ENCODE peak calls at places on chromosomes 7 and 10, in ten cellular contexts. I is brain microvascular endothelial cell; D is BE2C; Y is fibroblast of mammary gland; P is mammary epithelial cell; K is HFF-Myc; O is sigmoid colon; N is bronchial epithelial cell; R is CD8-positive, alpha-beta memory T cell; V is Peyer's patch. B is an unnamed sample.

GRCh38 chr10:69215405-69216176 is 4.5 kb upstream of the HKDC1 start:
- DNase-seq in K (no peak), N (peak; percentile 17), O (no peak), I (no peak), D (no peak), R (peak; percentile 26), V (no peak), P (no peak), Y (no peak), B (peak; percentile 6)

GRCh38 chr7:138324905-138325304 is 135.2 kb upstream of the TRIM24 start:
- DNase-seq in O (no peak), P (no peak), I (no peak), D (no peak), V (no peak), K (no peak), N (no peak), Y (no peak), R (no peak), B (no peak)

GRCh38 chr10:73234695-73235094 is 12.4 kb downstream of the DNAJC9 start:
- DNase-seq in V (no peak), P (no peak), Y (no peak), N (no peak), I (no peak), K (no peak), R (no peak), O (no peak), D (no peak), B (no peak)

GRCh38 chr7:83210459-83210858 is 47.8 kb upstream of the PCLO start:
- DNase-seq in O (no peak), R (no peak), P (no peak), D (no peak), V (no peak), I (no peak), N (no peak), Y (no peak), K (no peak), B (peak; percentile 11)

GRCh38 chr7:105934577-105935185 is 28.4 kb upstream of the CDHR3 start:
- DNase-seq in O (no peak), Y (peak; percentile 80), V (no peak), I (no peak), N (peak; percentile 7), R (no peak), D (no peak), K (peak; percentile 19), P (peak; percentile 12), B (peak; percentile 6)

GRCh38 chr10:61899045-61899444 is 2.5 kb upstream of the ARID5B start:
- DNase-seq in Y (peak; percentile 69), I (peak; percentile 61), D (no peak), V (no peak), O (no peak), P (peak; percentile 79), N (peak; percentile 91), K (no peak), R (peak; percentile 15), B (peak; percentile 61)

GRCh38 chr7:157774495-157774894 is 437.7 kb downstream of the DNAJB6 start:
- DNase-seq in P (no peak), R (no peak), N (no peak), K (no peak), O (no peak), V (no peak), Y (no peak), D (no peak), I (no peak), B (no peak)

GRCh38 chr10:22466763-22467334 is 121.6 kb downstream of the SPAG6 start:
- DNase-seq in N (no peak), Y (no peak), V (no peak), I (no peak), K (no peak), D (no peak), O (no peak), R (no peak), P (no peak), B (no peak)

GRCh38 chr10:35781643-35782035 is 139.5 kb upstream of the FZD8 start:
- DNase-seq in D (peak; percentile 28), O (no peak), R (no peak), Y (peak; percentile 22), V (no peak), N (peak; percentile 29), P (no peak), I (no peak), K (no peak), B (no peak)

GRCh38 chr10:130339091-130339490 is 202.9 kb downstream of the GLRX3 start:
- DNase-seq in I (no peak), N (no peak), K (no peak), V (no peak), R (no peak), Y (no peak), D (no peak), O (no peak), P (no peak), B (no peak)

GRCh38 chr7:157643525-157643970 is 306.7 kb downstream of the DNAJB6 start:
- DNase-seq in K (no peak), I (no peak), N (no peak), Y (no peak), V (no peak), D (no peak), R (no peak), O (no peak), P (no peak), B (no peak)

GRCh38 chr10:88477343-88478085 is 105.6 kb downstream of the RNLS start:
- DNase-seq in V (no peak), N (peak; percentile 49), K (no peak), Y (peak; percentile 51), D (no peak), R (no peak), O (no peak), P (peak; percentile 59), I (no peak), B (peak; percentile 23)

GRCh38 chr7:131488361-131488760 is 68.1 kb downstream of the PODXL start:
- DNase-seq in R (no peak), N (peak; percentile 18), P (no peak), O (no peak), I (peak; percentile 11), V (no peak), D (no peak), Y (no peak), K (no peak), B (no peak)

GRCh38 chr10:51651063-51651462 is 48.3 kb downstream of the CSTF2T start:
- DNase-seq in K (no peak), O (no peak), R (no peak), I (no peak), V (no peak), D (no peak), N (peak; percentile 70), Y (peak; percentile 59), P (peak; percentile 31), B (peak; percentile 9)

GRCh38 chr7:54785261-54785660 is 26.2 kb upstream of the SEC61G start:
- DNase-seq in D (no peak), K (no peak), V (no peak), Y (peak; percentile 15), R (no peak), N (peak; percentile 95), O (no peak), I (no peak), P (peak; percentile 82), B (no peak)

GRCh38 chr7:56026538-56026937 is 24.7 kb downstream of the PSPH start:
- DNase-seq in O (no peak), K (no peak), D (no peak), N (peak; percentile 79), Y (no peak), V (no peak), R (no peak), P (peak; percentile 74), I (no peak), B (no peak)

DNA sequence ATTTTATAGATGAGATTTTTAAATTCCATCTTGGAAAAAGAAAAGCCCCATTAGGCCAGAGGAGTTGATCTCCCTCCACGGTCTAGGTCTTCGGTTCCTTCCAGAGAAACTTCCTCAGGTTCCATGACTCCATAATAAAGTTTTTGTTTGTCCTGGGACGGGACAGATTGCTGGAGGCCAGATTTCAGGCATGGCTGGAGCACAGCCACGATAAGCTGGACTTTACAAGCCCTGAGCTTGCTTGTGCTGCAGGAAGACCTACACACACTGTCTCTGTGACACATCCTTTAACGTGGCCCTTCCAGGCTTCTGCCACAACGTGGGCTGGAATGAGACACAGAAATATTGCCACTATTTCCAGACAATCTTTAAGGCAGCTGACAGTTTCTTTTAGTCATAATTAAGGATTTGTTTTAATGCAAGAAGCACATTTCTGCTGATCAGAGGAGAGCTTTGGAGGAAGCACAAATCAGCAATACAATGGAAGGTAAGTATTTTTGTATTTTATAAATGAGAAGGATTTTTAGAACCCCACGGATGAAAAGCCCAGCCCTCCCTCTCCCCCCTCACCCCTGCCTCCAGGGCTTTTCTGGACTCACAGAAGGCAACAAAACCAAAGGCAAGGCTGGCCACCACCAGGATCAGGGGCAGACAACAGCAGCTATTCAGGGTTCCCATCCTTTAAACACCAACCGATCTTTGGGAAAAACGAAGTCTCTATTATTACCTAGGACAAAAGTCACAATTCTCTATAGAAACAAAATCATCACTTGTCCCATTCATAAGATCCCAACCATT is 6.5 kb downstream of the CTBP2 start:
- DNase-seq in D (no peak), Y (peak; percentile 54), P (no peak), N (peak; percentile 44), V (peak; percentile 54), K (no peak), I (no peak), R (no peak), O (no peak), B (no peak)
- H3K4me3 ChIP-seq in D (no peak overlapping the region), Y (no peak overlapping the region), P (peak overlapping the region; percentile 38), N (no peak overlapping the region), V (no peak overlapping the region), K (peak overlapping the region; percentile 73), I (no peak overlapping the region), R (no peak overlapping the region), O (no peak overlapping the region), B (no peak overlapping the region)

DNA sequence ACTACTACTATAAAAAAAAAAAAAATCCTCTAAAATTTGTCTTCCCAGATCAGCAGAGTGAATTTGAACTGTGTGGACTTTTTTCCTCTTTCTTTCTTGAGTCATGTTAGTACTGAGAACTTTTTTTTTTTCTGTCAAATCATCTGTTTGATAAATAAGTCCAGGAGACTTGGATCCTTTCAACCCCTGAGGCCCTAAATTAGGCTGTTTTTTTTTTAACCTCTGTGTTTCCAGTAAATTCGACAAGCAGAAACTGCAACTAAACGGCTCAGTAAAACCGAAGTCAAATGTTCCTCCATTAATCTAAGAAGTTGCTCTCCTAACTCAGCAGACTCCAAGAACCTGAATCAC is 2.7 kb downstream of the MAP3K8 start:
- DNase-seq in O (no peak), Y (no peak), R (no peak), N (no peak), D (no peak), I (no peak), K (no peak), P (no peak), V (no peak), B (no peak)
- H3K4me3 ChIP-seq in O (peak overlapping the region; percentile 62), Y (peak overlapping the region; percentile 80), R (peak overlapping the region; percentile 49), N (no peak overlapping the region), D (no peak overlapping the region), I (no peak overlapping the region), K (no peak overlapping the region), P (no peak overlapping the region), V (peak overlapping the region; percentile 82), B (peak overlapping the region; percentile 50)

GRCh38 chr10:30215631-30216030 is 133.4 kb downstream of the MTPAP start:
- DNase-seq in O (peak; percentile 63), P (no peak), D (no peak), K (no peak), R (no peak), V (no peak), I (no peak), N (peak; percentile 8), Y (peak; percentile 58), B (no peak)
- H3K4me3 ChIP-seq in O (no peak overlapping the region), P (no peak overlapping the region), D (no peak overlapping the region), K (no peak overlapping the region), R (no peak overlapping the region), V (no peak overlapping the region), I (no peak overlapping the region), N (no peak overlapping the region), Y (no peak overlapping the region), B (no peak overlapping the region)

GRCh38 chr10:112805701-112806100 is 144.3 kb upstream of the TCF7L2 start:
- DNase-seq in P (no peak), V (no peak), R (no peak), D (no peak), O (no peak), K (no peak), Y (no peak), I (no peak), N (no peak), B (no peak)
- H3K4me3 ChIP-seq in P (no peak overlapping the region), V (no peak overlapping the region), R (no peak overlapping the region), D (no peak overlapping the region), O (no peak overlapping the region), K (no peak overlapping the region), Y (no peak overlapping the region), I (no peak overlapping the region), N (no peak overlapping the region), B (no peak overlapping the region)

B was measured in fibroblast of lung.